ENCODE peak calls at places on chromosomes 12 and 14, in five cellular contexts. J is cardiac muscle cell, G is upper lobe of left lung, F is MG63, O is GM12878. P is an unnamed sample. For H3K36me3, the result is how much of the 10 kb centered on the place peaks cover.

GRCh38 chr12:54047160-54047963 is 6.3 kb upstream of the HOXC4 start:
- DNase-seq in J (no peak), G (peak), F (no peak), O (no peak), P (no peak)

GRCh38 chr14:68795602-68796417 is 2.9 kb upstream of the ZFP36L1 start:
- DNase-seq in J (peak), G (peak), F (peak), O (no peak), P (no peak)

GRCh38 chr14:23646648-23647549 is 10.7 kb downstream of the DHRS2 start:
- DNase-seq in J (no peak), G (no peak), F (peak), O (no peak), P (no peak)

GRCh38 chr12:113359939-113360748 is 1.8 kb downstream of the PLBD2 start:
- DNase-seq in J (no peak), G (no peak), F (peak), O (no peak), P (no peak)

GRCh38 chr14:105532735-105533141 is 6.4 kb downstream of the TMEM121 start:
- DNase-seq in J (no peak), G (no peak), F (peak), O (no peak), P (no peak)

GRCh38 chr14:52553002-52553670 is 500 bp downstream of the GPR137C start:
- DNase-seq in J (peak), G (peak), F (peak), O (no peak), P (no peak)

GRCh38 chr12:102740157-102741032 is 176.6 kb downstream of the PAH start:
- DNase-seq in J (peak), G (no peak), F (no peak), O (no peak), P (no peak)

GRCh38 chr12:12506541-12506940 is 56.1 kb downstream of the DUSP16 start:
- DNase-seq in J (no peak), G (no peak), F (peak), O (no peak), P (no peak)

GRCh38 chr12:115383668-115384067 is 699.7 kb upstream of the TBX3 start:
- DNase-seq in J (no peak), G (no peak), F (no peak), O (no peak), P (no peak)

GRCh38 chr14:55540847-55541773 is 38.9 kb upstream of the KTN1 start:
- DNase-seq in J (no peak), G (no peak), F (no peak), O (no peak), P (no peak)

GRCh38 chr14:73786632-73786941 is 65.0 kb upstream of the PTGR2 start:
- DNase-seq in J (peak), G (no peak), F (peak), O (no peak), P (no peak)

GRCh38 chr12:103858335-103858734 is 17.3 kb upstream of the NT5DC3 start:
- DNase-seq in J (no peak), G (no peak), F (no peak), O (no peak), P (no peak)

GRCh38 chr12:103687262-103687661 is 100.2 kb downstream of the STAB2 start:
- DNase-seq in J (no peak), G (no peak), F (no peak), O (no peak), P (no peak)

GRCh38 chr12:125393569-125393968 is 328.3 kb downstream of the AACS start:
- DNase-seq in J (no peak), G (no peak), F (no peak), O (no peak), P (no peak)

GRCh38 chr14:71181215-71182003 is 274.1 kb downstream of the PCNX1 start:
- DNase-seq in J (no peak), G (no peak), F (no peak), O (no peak), P (no peak)

GRCh38 chr14:71175491-71175890 is 268.2 kb downstream of the PCNX1 start:
- DNase-seq in J (no peak), G (no peak), F (no peak), O (no peak), P (no peak)

GRCh38 chr14:71183856-71184255 is 276.6 kb downstream of the PCNX1 start:
- DNase-seq in J (peak), G (no peak), F (no peak), O (no peak), P (no peak)

GRCh38 chr14:71179046-71179445 is 271.8 kb downstream of the PCNX1 start:
- DNase-seq in J (no peak), G (no peak), F (no peak), O (no peak), P (no peak)
- H3K36me3 ChIP-seq in J (under half), G (under half), F (under half), O (under half), P (under half)

GRCh38 chr12:6858796-6859195 is 6.8 kb downstream of the USP5 start:
- DNase-seq in J (no peak), G (no peak), F (no peak), O (no peak), P (no peak)
- H3K36me3 ChIP-seq in J (half or more), G (half or more), F (half or more), O (under half), P (half or more)

GRCh38 chr12:22678175-22678574 is 53.2 kb downstream of the ETNK1 start:
- DNase-seq in J (no peak), G (no peak), F (no peak), O (no peak), P (no peak)
- H3K36me3 ChIP-seq in J (under half), G (half or more), F (half or more), O (under half), P (under half)

DNA sequence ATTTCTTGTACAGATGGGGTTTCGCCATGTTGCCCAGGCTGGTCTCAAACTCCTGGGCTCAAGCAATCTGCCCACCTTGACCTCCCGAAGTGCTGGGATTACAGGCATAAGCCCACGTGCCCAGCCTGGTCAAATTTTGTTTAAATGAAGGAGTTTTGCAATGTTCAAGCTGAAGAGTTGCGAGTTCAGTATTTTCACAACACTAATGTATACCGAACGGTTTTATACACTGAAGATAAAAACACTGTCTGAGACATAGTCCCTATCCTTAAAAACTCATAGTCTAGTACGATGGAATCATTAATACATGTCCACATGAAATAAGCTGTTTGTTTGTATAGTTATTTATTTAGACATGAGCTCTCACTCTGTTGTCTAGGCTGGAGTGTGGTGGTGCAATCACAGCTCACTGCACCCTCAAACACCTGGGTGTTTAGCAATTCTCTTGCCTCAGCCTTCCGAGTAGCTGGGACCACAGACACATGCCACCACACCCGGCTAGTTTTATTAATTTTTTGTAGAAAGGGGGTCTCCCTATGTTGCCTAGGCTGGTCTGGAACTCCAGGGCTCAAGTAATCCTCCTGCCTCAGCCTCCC is 15.4 kb downstream of the TRAPPC6B start:
- DNase-seq in J (no peak), G (no peak), F (no peak), O (no peak), P (no peak)
- H3K36me3 ChIP-seq in J (half or more), G (half or more), F (under half), O (under half), P (under half)

GRCh38 chr12:122327494-122328385 is 61.4 kb upstream of the VPS33A start:
- DNase-seq in J (no peak), G (no peak), F (no peak), O (no peak), P (no peak)

GRCh38 chr12:122322501-122322900 is 56.2 kb upstream of the VPS33A start:
- DNase-seq in J (no peak), G (no peak), F (no peak), O (no peak), P (no peak)

GRCh38 chr12:122326597-122326996 is 60.3 kb upstream of the VPS33A start:
- DNase-seq in J (no peak), G (no peak), F (no peak), O (no peak), P (no peak)

GRCh38 chr12:122323311-122324019 is 57.2 kb upstream of the VPS33A start:
- DNase-seq in J (no peak), G (no peak), F (no peak), O (no peak), P (no peak)

GRCh38 chr12:122327014-122327413 is 60.7 kb upstream of the VPS33A start:
- DNase-seq in J (no peak), G (no peak), F (no peak), O (no peak), P (no peak)
- H3K36me3 ChIP-seq in J (under half), G (half or more), F (half or more), O (under half), P (under half)

GRCh38 chr12:10098762-10099161 is at the start of gene CLEC1A:
- DNase-seq in J (peak), G (peak), F (peak), O (no peak), P (no peak)

GRCh38 chr12:10097521-10097920 is 1.3 kb downstream of the CLEC1A start:
- DNase-seq in J (no peak), G (no peak), F (no peak), O (no peak), P (no peak)

GRCh38 chr12:10101042-10101579 is 2.3 kb upstream of the CLEC1A start:
- DNase-seq in J (no peak), G (no peak), F (peak), O (no peak), P (no peak)

GRCh38 chr12:10101648-10102220 is 2.9 kb upstream of the CLEC1A start:
- DNase-seq in J (no peak), G (no peak), F (no peak), O (no peak), P (no peak)

GRCh38 chr12:10102322-10102721 is 3.5 kb upstream of the CLEC1A start:
- DNase-seq in J (no peak), G (no peak), F (no peak), O (no peak), P (no peak)
- H3K36me3 ChIP-seq in J (under half), G (under half), F (under half), O (under half), P (under half)